ENCODE peak calls at places on chromosomes 6 and 20, in five cellular contexts. One of them, this sample, is unnamed.

GRCh38 chr20:62951143-62951895 is 1.2 kb upstream of the SLC17A9 start:
- DNase-seq in mammary epithelial cell: no peak
- DNase-seq in GM23248: no peak
- DNase-seq in HCT116: no peak
- DNase-seq in DND-41: no peak
- DNase-seq in this sample: peak

GRCh38 chr6:91340998-91341397 is 754.1 kb upstream of the MAP3K7 start:
- DNase-seq in GM23248: no peak
- DNase-seq in HCT116: no peak
- DNase-seq in DND-41: no peak
- DNase-seq in mammary epithelial cell: no peak
- DNase-seq in this sample: no peak

GRCh38 chr20:24446811-24447210 is 22.6 kb upstream of the SYNDIG1 start:
- DNase-seq in HCT116: no peak
- DNase-seq in GM23248: no peak
- DNase-seq in mammary epithelial cell: no peak
- DNase-seq in DND-41: no peak
- DNase-seq in this sample: no peak

GRCh38 chr6:28383235-28384142 is 16.1 kb downstream of the ZSCAN12 start:
- DNase-seq in GM23248: peak
- DNase-seq in DND-41: no peak
- DNase-seq in HCT116: peak
- DNase-seq in mammary epithelial cell: peak
- DNase-seq in this sample: peak

GRCh38 chr20:56628015-56628872 is 862 bp upstream of the TFAP2C start:
- DNase-seq in mammary epithelial cell: no peak
- DNase-seq in HCT116: no peak
- DNase-seq in GM23248: peak
- DNase-seq in DND-41: no peak
- DNase-seq in this sample: peak

GRCh38 chr20:61682998-61683681 is 382.5 kb downstream of the TAF4 start:
- DNase-seq in DND-41: no peak
- DNase-seq in GM23248: peak
- DNase-seq in HCT116: no peak
- DNase-seq in mammary epithelial cell: peak
- DNase-seq in this sample: no peak

GRCh38 chr6:47014401-47014800 is 27.7 kb downstream of the ADGRF1 start:
- DNase-seq in mammary epithelial cell: no peak
- DNase-seq in DND-41: no peak
- DNase-seq in GM23248: no peak
- DNase-seq in HCT116: no peak
- DNase-seq in this sample: no peak

GRCh38 chr6:129104131-129104530 is 221.2 kb downstream of the LAMA2 start:
- DNase-seq in DND-41: no peak
- DNase-seq in GM23248: peak
- DNase-seq in mammary epithelial cell: peak
- DNase-seq in HCT116: no peak
- DNase-seq in this sample: no peak

GRCh38 chr6:41200296-41200900 is 551 bp downstream of the TREML2 start:
- DNase-seq in HCT116: no peak
- DNase-seq in GM23248: peak
- DNase-seq in mammary epithelial cell: peak
- DNase-seq in DND-41: peak
- DNase-seq in this sample: no peak

GRCh38 chr6:152089992-152090391 is 282.5 kb downstream of the ESR1 start:
- DNase-seq in HCT116: no peak
- DNase-seq in GM23248: peak
- DNase-seq in DND-41: no peak
- DNase-seq in mammary epithelial cell: peak
- DNase-seq in this sample: no peak

GRCh38 chr6:338815-339262 is 46.6 kb downstream of the DUSP22 start:
- DNase-seq in GM23248: no peak
- DNase-seq in HCT116: no peak
- DNase-seq in mammary epithelial cell: no peak
- DNase-seq in DND-41: no peak
- DNase-seq in this sample: no peak

GRCh38 chr6:339480-339879 is 47.2 kb downstream of the DUSP22 start:
- DNase-seq in HCT116: no peak
- DNase-seq in GM23248: no peak
- DNase-seq in mammary epithelial cell: no peak
- DNase-seq in DND-41: no peak
- DNase-seq in this sample: no peak

GRCh38 chr6:336159-337114 is 44.1 kb downstream of the DUSP22 start:
- DNase-seq in GM23248: no peak
- DNase-seq in HCT116: no peak
- DNase-seq in DND-41: no peak
- DNase-seq in mammary epithelial cell: no peak
- DNase-seq in this sample: no peak

GRCh38 chr6:335572-335971 is 43.3 kb downstream of the DUSP22 start:
- DNase-seq in HCT116: no peak
- DNase-seq in DND-41: no peak
- DNase-seq in mammary epithelial cell: no peak
- DNase-seq in GM23248: no peak
- DNase-seq in this sample: no peak

GRCh38 chr6:337782-338464 is 45.6 kb downstream of the DUSP22 start:
- DNase-seq in GM23248: no peak
- DNase-seq in HCT116: no peak
- DNase-seq in DND-41: no peak
- DNase-seq in mammary epithelial cell: no peak
- DNase-seq in this sample: no peak
- H2AFZ ChIP-seq in GM23248: no peak
- H2AFZ ChIP-seq in HCT116: no peak
- H2AFZ ChIP-seq in DND-41: no peak
- H2AFZ ChIP-seq in mammary epithelial cell: no peak
- H2AFZ ChIP-seq in this sample: no peak

GRCh38 chr6:149095842-149096241 is 221.7 kb upstream of the TAB2 start:
- DNase-seq in GM23248: no peak
- DNase-seq in mammary epithelial cell: no peak
- DNase-seq in HCT116: no peak
- DNase-seq in DND-41: peak
- DNase-seq in this sample: no peak

GRCh38 chr6:149094934-149095341 is 222.6 kb upstream of the TAB2 start:
- DNase-seq in GM23248: peak
- DNase-seq in mammary epithelial cell: no peak
- DNase-seq in DND-41: peak
- DNase-seq in HCT116: no peak
- DNase-seq in this sample: peak

GRCh38 chr6:149098700-149099276 is 218.7 kb upstream of the TAB2 start:
- DNase-seq in mammary epithelial cell: no peak
- DNase-seq in DND-41: no peak
- DNase-seq in HCT116: no peak
- DNase-seq in GM23248: no peak
- DNase-seq in this sample: no peak

GRCh38 chr6:149094156-149094555 is 223.4 kb upstream of the TAB2 start:
- DNase-seq in GM23248: peak
- DNase-seq in HCT116: no peak
- DNase-seq in mammary epithelial cell: no peak
- DNase-seq in DND-41: no peak
- DNase-seq in this sample: no peak

GRCh38 chr6:149097794-149098193 is 219.7 kb upstream of the TAB2 start:
- DNase-seq in GM23248: no peak
- DNase-seq in DND-41: no peak
- DNase-seq in HCT116: no peak
- DNase-seq in mammary epithelial cell: no peak
- DNase-seq in this sample: no peak
- H2AFZ ChIP-seq in GM23248: no peak
- H2AFZ ChIP-seq in DND-41: no peak
- H2AFZ ChIP-seq in HCT116: no peak
- H2AFZ ChIP-seq in mammary epithelial cell: no peak
- H2AFZ ChIP-seq in this sample: no peak

GRCh38 chr6:33904050-33904827 is 100.4 kb upstream of the MLN start:
- DNase-seq in DND-41: peak
- DNase-seq in GM23248: no peak
- DNase-seq in HCT116: no peak
- DNase-seq in mammary epithelial cell: no peak
- DNase-seq in this sample: no peak

GRCh38 chr6:33903579-33903978 is 99.8 kb upstream of the MLN start:
- DNase-seq in GM23248: no peak
- DNase-seq in DND-41: no peak
- DNase-seq in mammary epithelial cell: no peak
- DNase-seq in HCT116: no peak
- DNase-seq in this sample: no peak

GRCh38 chr6:33906413-33906812 is 102.6 kb upstream of the MLN start:
- DNase-seq in DND-41: no peak
- DNase-seq in mammary epithelial cell: no peak
- DNase-seq in HCT116: no peak
- DNase-seq in GM23248: no peak
- DNase-seq in this sample: peak

GRCh38 chr6:33907227-33907626 is 103.4 kb upstream of the MLN start:
- DNase-seq in DND-41: no peak
- DNase-seq in mammary epithelial cell: no peak
- DNase-seq in HCT116: no peak
- DNase-seq in GM23248: no peak
- DNase-seq in this sample: no peak

DNA sequence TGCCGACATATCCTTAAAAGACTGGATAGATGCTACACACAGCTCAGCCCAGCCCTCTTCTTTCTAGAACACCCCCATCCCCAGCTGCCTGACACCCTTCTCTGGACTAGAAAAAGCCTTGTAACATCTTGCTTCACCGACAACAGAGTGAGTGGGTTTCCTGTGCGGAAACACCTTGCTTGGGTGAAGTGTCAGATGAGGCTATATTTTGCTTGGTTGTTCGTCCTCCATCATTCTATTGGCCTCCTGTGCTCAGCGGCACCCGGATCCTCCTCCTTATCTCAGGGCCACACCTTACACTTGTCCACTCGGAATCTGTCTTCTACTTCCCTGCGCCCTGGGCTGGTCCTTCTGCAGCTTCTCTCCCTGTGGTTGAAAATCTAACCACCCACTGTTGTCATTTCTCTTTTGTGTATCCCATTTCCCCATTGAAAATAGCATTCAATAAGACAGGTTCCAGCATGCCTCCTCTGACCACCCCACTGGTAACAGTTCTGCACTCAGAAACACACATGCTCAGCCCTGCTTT is 101.3 kb upstream of the MLN start:
- DNase-seq in mammary epithelial cell: peak
- DNase-seq in GM23248: no peak
- DNase-seq in HCT116: no peak
- DNase-seq in DND-41: peak
- DNase-seq in this sample: peak
- H2AFZ ChIP-seq in mammary epithelial cell: no peak
- H2AFZ ChIP-seq in GM23248: no peak
- H2AFZ ChIP-seq in HCT116: no peak
- H2AFZ ChIP-seq in DND-41: no peak
- H2AFZ ChIP-seq in this sample: no peak

GRCh38 chr6:167247814-167248595 is 43.1 kb upstream of the UNC93A start:
- DNase-seq in mammary epithelial cell: no peak
- DNase-seq in GM23248: no peak
- DNase-seq in DND-41: no peak
- DNase-seq in HCT116: no peak
- DNase-seq in this sample: peak
- H2AFZ ChIP-seq in mammary epithelial cell: no peak
- H2AFZ ChIP-seq in GM23248: no peak
- H2AFZ ChIP-seq in DND-41: no peak
- H2AFZ ChIP-seq in HCT116: no peak
- H2AFZ ChIP-seq in this sample: no peak

GRCh38 chr6:4359108-4359710 is 223.8 kb upstream of the ECI2 start:
- DNase-seq in HCT116: no peak
- DNase-seq in mammary epithelial cell: no peak
- DNase-seq in DND-41: no peak
- DNase-seq in GM23248: peak
- DNase-seq in this sample: no peak
- H2AFZ ChIP-seq in HCT116: peak
- H2AFZ ChIP-seq in mammary epithelial cell: peak
- H2AFZ ChIP-seq in DND-41: no peak
- H2AFZ ChIP-seq in GM23248: peak
- H2AFZ ChIP-seq in this sample: peak

GRCh38 chr20:51363378-51363777 is 179.1 kb downstream of the NFATC2 start:
- DNase-seq in mammary epithelial cell: no peak
- DNase-seq in DND-41: no peak
- DNase-seq in GM23248: no peak
- DNase-seq in HCT116: no peak
- DNase-seq in this sample: no peak

GRCh38 chr20:51360451-51361230 is 181.9 kb downstream of the NFATC2 start:
- DNase-seq in mammary epithelial cell: peak
- DNase-seq in DND-41: no peak
- DNase-seq in GM23248: peak
- DNase-seq in HCT116: peak
- DNase-seq in this sample: peak

GRCh38 chr20:51363813-51364212 is 178.7 kb downstream of the NFATC2 start:
- DNase-seq in mammary epithelial cell: no peak
- DNase-seq in HCT116: no peak
- DNase-seq in GM23248: no peak
- DNase-seq in DND-41: no peak
- DNase-seq in this sample: no peak

GRCh38 chr20:51361258-51361657 is 181.3 kb downstream of the NFATC2 start:
- DNase-seq in DND-41: no peak
- DNase-seq in GM23248: no peak
- DNase-seq in HCT116: no peak
- DNase-seq in mammary epithelial cell: no peak
- DNase-seq in this sample: no peak

DNA sequence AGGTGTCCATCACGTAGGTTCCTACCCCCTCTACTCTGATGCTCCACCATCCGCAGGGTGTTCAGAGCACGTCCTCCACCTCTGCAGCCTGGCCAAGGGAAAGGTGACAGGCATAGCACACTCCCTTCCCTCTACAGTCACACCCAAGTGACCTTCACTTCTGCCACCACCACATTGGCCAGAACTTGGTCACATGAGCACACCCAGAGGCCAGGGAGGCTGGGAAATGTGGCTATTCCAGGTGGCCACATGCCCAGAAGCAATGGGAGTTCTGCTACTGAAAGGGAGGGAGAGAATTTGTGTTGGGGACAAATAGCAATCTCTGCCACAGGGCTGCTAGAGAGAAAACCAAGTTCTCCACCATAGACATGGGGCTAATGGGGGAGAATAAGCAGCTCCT is 180.3 kb downstream of the NFATC2 start:
- DNase-seq in HCT116: no peak
- DNase-seq in mammary epithelial cell: no peak
- DNase-seq in GM23248: no peak
- DNase-seq in DND-41: no peak
- DNase-seq in this sample: no peak
- H2AFZ ChIP-seq in HCT116: no peak
- H2AFZ ChIP-seq in mammary epithelial cell: no peak
- H2AFZ ChIP-seq in GM23248: no peak
- H2AFZ ChIP-seq in DND-41: no peak
- H2AFZ ChIP-seq in this sample: no peak

DNA sequence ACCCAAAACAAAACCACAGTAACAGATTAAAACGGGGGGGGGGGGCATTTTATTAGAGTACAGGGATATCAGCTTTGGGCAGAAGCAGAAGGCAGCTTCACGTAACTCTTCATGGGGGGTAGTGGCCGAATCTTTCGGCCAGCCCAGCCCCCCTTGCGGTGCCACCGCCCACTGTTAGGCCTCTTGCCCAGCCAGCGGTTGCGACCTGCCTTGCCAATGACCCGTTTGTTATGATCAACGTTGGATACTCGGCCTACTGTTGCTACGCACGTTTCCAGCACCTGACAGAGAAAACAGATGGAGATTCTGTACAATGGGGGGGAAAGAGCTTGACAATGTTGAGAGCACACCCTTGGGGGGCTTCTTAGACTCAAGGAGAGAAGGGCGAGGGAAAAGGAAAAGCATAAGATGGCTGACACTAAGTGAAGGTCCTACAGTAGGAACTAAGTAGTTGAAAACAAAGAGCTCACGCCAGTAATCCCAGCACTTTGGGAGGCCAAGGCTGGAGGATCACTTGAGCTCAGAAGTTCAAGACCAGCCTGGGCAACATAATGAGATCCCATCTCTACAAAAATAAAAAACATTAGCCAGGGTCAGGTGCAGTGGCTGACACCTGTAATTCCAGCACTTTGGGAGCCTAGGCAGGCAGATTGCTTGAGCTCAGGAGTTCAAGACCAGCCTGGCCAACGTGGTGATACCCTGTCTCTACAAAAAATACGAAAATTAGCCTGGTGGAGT is 724 bp upstream of the CUL7 start:
- DNase-seq in mammary epithelial cell: no peak
- DNase-seq in HCT116: no peak
- DNase-seq in GM23248: peak
- DNase-seq in DND-41: no peak
- DNase-seq in this sample: peak
- H2AFZ ChIP-seq in mammary epithelial cell: peak
- H2AFZ ChIP-seq in HCT116: no peak
- H2AFZ ChIP-seq in GM23248: peak
- H2AFZ ChIP-seq in DND-41: peak
- H2AFZ ChIP-seq in this sample: peak

This sample was measured in osteoblast.